ENCODE peak calls at places on chromosomes 7 and 10, in seven cellular contexts. Z is pancreas, E is tibial artery, K is cardiac muscle cell, X is heart right ventricle, N is SJSA1, C is Panc1. Y is an unnamed sample. For H3K4me1, the result is how much of the 10 kb centered on the place peaks cover.

GRCh38 chr10:110226555-110226925 is 19.1 kb downstream of the MXI1 start:
- DNase-seq in Z (peak), E (peak), K (peak), X (peak), N (peak), C (no peak), Y (peak)

GRCh38 chr7:47669178-47669878 is 87.4 kb upstream of the TNS3 start:
- DNase-seq in Z (peak), E (peak), K (peak), X (peak), N (peak), C (no peak), Y (peak)

GRCh38 chr7:45713669-45714520 is 139.7 kb downstream of the ADCY1 start:
- DNase-seq in Z (no peak), E (no peak), K (no peak), X (no peak), N (peak), C (no peak), Y (no peak)

GRCh38 chr10:101066890-101067355 is 5.1 kb downstream of the KAZALD1 start:
- DNase-seq in Z (no peak), E (no peak), K (no peak), X (peak), N (no peak), C (no peak), Y (no peak)

GRCh38 chr7:69067397-69067796 is 530.9 kb upstream of the AUTS2 start:
- DNase-seq in Z (peak), E (no peak), K (peak), X (no peak), N (no peak), C (no peak), Y (no peak)

GRCh38 chr7:55185941-55186609 is 167.3 kb downstream of the EGFR start:
- DNase-seq in Z (no peak), E (no peak), K (peak), X (no peak), N (peak), C (peak), Y (no peak)

GRCh38 chr7:232571-233455 is 40.4 kb downstream of the FAM20C start:
- DNase-seq in Z (no peak), E (peak), K (peak), X (no peak), N (no peak), C (no peak), Y (no peak)

GRCh38 chr7:8261711-8262695 is at the start of gene ICA1:
- DNase-seq in Z (peak), E (peak), K (peak), X (peak), N (peak), C (no peak), Y (no peak)

GRCh38 chr10:60253490-60253889 is 136.2 kb downstream of the ANK3 start:
- DNase-seq in Z (no peak), E (no peak), K (no peak), X (no peak), N (no peak), C (no peak), Y (no peak)

GRCh38 chr10:30562787-30563186 is 66.8 kb downstream of the LYZL2 start:
- DNase-seq in Z (no peak), E (no peak), K (no peak), X (no peak), N (no peak), C (no peak), Y (no peak)

GRCh38 chr10:131803863-131804425 is 96.9 kb upstream of the PPP2R2D start:
- DNase-seq in Z (no peak), E (no peak), K (no peak), X (no peak), N (peak), C (no peak), Y (no peak)

GRCh38 chr7:130982160-130982638 is 248.2 kb upstream of the KLF14 start:
- DNase-seq in Z (no peak), E (no peak), K (peak), X (no peak), N (no peak), C (no peak), Y (no peak)

GRCh38 chr7:3897430-3898385 is 596.7 kb downstream of the SDK1 start:
- DNase-seq in Z (no peak), E (no peak), K (peak), X (no peak), N (no peak), C (peak), Y (no peak)

GRCh38 chr7:141053626-141054025 is 20.2 kb upstream of the TMEM178B start:
- DNase-seq in Z (no peak), E (no peak), K (no peak), X (no peak), N (no peak), C (no peak), Y (no peak)

GRCh38 chr7:158284121-158284520 is 303.5 kb downstream of the PTPRN2 start:
- DNase-seq in Z (no peak), E (peak), K (no peak), X (no peak), N (no peak), C (no peak), Y (no peak)

GRCh38 chr10:85641479-85641967 is 725.1 kb downstream of the GRID1 start:
- DNase-seq in Z (no peak), E (no peak), K (no peak), X (no peak), N (no peak), C (peak), Y (no peak)

GRCh38 chr7:22442887-22443369 is 57.1 kb downstream of the STEAP1B start:
- DNase-seq in Z (no peak), E (no peak), K (no peak), X (no peak), N (no peak), C (no peak), Y (no peak)

GRCh38 chr10:70357447-70358035 is 24.9 kb downstream of the LRRC20 start:
- DNase-seq in Z (no peak), E (no peak), K (no peak), X (no peak), N (peak), C (no peak), Y (no peak)

GRCh38 chr7:123120286-123120685 is 79.5 kb downstream of the SLC13A1 start:
- DNase-seq in Z (no peak), E (no peak), K (peak), X (no peak), N (no peak), C (no peak), Y (no peak)

GRCh38 chr10:61835069-61835908 is 66.2 kb upstream of the ARID5B start:
- DNase-seq in Z (peak), E (no peak), K (peak), X (no peak), N (no peak), C (no peak), Y (no peak)

GRCh38 chr7:17781491-17782215 is 158.6 kb downstream of the SNX13 start:
- DNase-seq in Z (no peak), E (no peak), K (peak), X (no peak), N (no peak), C (no peak), Y (no peak)

GRCh38 chr7:27619492-27619891 is 43.2 kb downstream of the HIBADH start:
- DNase-seq in Z (no peak), E (no peak), K (no peak), X (no peak), N (no peak), C (no peak), Y (no peak)

GRCh38 chr7:87447251-87447650 is 28.2 kb downstream of the ABCB4 start:
- DNase-seq in Z (no peak), E (no peak), K (peak), X (no peak), N (no peak), C (no peak), Y (no peak)

GRCh38 chr10:72173267-72173634 is 42.6 kb upstream of the ANAPC16 start:
- DNase-seq in Z (no peak), E (no peak), K (no peak), X (no peak), N (no peak), C (no peak), Y (no peak)

GRCh38 chr7:119175916-119176627 is 951.6 kb downstream of the ANKRD7 start:
- DNase-seq in Z (peak), E (no peak), K (peak), X (no peak), N (peak), C (peak), Y (no peak)

GRCh38 chr10:71001470-71001869 is 113.1 kb upstream of the PCBD1 start:
- DNase-seq in Z (no peak), E (no peak), K (no peak), X (no peak), N (no peak), C (no peak), Y (no peak)

GRCh38 chr7:30166155-30166840 is 31.5 kb downstream of the MTURN start:
- DNase-seq in Z (no peak), E (no peak), K (no peak), X (no peak), N (no peak), C (no peak), Y (no peak)

GRCh38 chr10:14397069-14397468 is 66.3 kb upstream of the FRMD4A start:
- DNase-seq in Z (no peak), E (peak), K (peak), X (peak), N (peak), C (no peak), Y (peak)

GRCh38 chr10:132479024-132479602 is 58.5 kb upstream of the INPP5A start:
- DNase-seq in Z (no peak), E (peak), K (no peak), X (no peak), N (no peak), C (no peak), Y (no peak)

GRCh38 chr7:122588621-122589020 is 110.3 kb downstream of the RNF133 start:
- DNase-seq in Z (no peak), E (no peak), K (no peak), X (no peak), N (no peak), C (no peak), Y (no peak)

GRCh38 chr7:25371972-25372371 is 143.7 kb upstream of the NPVF start:
- DNase-seq in Z (no peak), E (no peak), K (no peak), X (no peak), N (no peak), C (no peak), Y (no peak)

GRCh38 chr10:132420469-132421376 is 23.7 kb downstream of the PWWP2B start:
- DNase-seq in Z (peak), E (peak), K (no peak), X (peak), N (no peak), C (no peak), Y (no peak)

GRCh38 chr7:2175091-2175490 is 57.7 kb downstream of the MAD1L1 start:
- DNase-seq in Z (no peak), E (peak), K (no peak), X (no peak), N (no peak), C (no peak), Y (peak)

GRCh38 chr7:40978047-40978446 is 724.8 kb downstream of the INHBA start:
- DNase-seq in Z (no peak), E (no peak), K (no peak), X (no peak), N (no peak), C (no peak), Y (no peak)

GRCh38 chr10:87585565-87586514 is 73.8 kb upstream of the PAPSS2 start:
- DNase-seq in Z (no peak), E (no peak), K (peak), X (no peak), N (no peak), C (peak), Y (no peak)

GRCh38 chr7:46109447-46109846 is 188.4 kb upstream of the IGFBP3 start:
- DNase-seq in Z (no peak), E (no peak), K (no peak), X (no peak), N (no peak), C (no peak), Y (no peak)

GRCh38 chr10:117531371-117532002 is 11.1 kb upstream of the EMX2 start:
- DNase-seq in Z (no peak), E (no peak), K (no peak), X (no peak), N (no peak), C (no peak), Y (no peak)

DNA sequence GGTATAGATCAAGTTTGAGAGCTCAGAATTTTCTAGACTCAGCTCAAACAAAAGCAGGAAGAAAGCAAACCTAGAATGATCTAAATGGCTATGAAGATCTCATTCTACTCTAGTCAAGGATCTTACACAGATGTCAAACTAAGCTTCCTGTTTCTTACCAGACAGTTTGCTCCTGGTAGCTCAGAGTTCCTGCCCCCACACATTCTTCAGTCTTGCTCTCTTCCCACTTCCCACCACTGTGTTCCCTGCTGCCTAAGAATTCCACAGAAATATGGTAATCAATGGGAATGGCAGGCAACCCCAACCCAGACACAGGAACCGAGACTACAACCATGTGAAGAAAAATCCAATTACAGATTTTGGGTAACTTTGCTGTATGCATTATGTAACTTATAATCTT is 133.4 kb upstream of the PTN start:
- DNase-seq in Z (no peak), E (no peak), K (peak), X (no peak), N (no peak), C (no peak), Y (no peak)
- H3K27ac ChIP-seq in Z (no peak), E (no peak), K (no peak), X (no peak), N (no peak), C (no peak), Y (no peak)

GRCh38 chr10:50219646-50220045 is 31.7 kb downstream of the ASAH2 start:
- DNase-seq in Z (no peak), E (no peak), K (no peak), X (no peak), N (no peak), C (no peak), Y (no peak)

GRCh38 chr10:50216418-50216817 is 34.9 kb downstream of the ASAH2 start:
- DNase-seq in Z (no peak), E (no peak), K (no peak), X (no peak), N (no peak), C (no peak), Y (no peak)

GRCh38 chr10:50221470-50221869 is 29.8 kb downstream of the ASAH2 start:
- DNase-seq in Z (no peak), E (no peak), K (no peak), X (no peak), N (no peak), C (no peak), Y (no peak)

GRCh38 chr10:50219200-50219599 is 32.1 kb downstream of the ASAH2 start:
- DNase-seq in Z (no peak), E (no peak), K (no peak), X (no peak), N (no peak), C (no peak), Y (no peak)

GRCh38 chr10:50216894-50217293 is 34.4 kb downstream of the ASAH2 start:
- DNase-seq in Z (no peak), E (no peak), K (peak), X (no peak), N (no peak), C (no peak), Y (no peak)
- H3K4me3 ChIP-seq in Z (no peak), E (no peak), K (no peak), X (no peak), N (no peak), C (no peak), Y (no peak)

GRCh38 chr10:124597677-124598165 is 136.1 kb downstream of the LHPP start:
- DNase-seq in Z (no peak), E (no peak), K (no peak), X (no peak), N (no peak), C (no peak), Y (no peak)
- H3K4me1 ChIP-seq in Z (under half), E (under half), K (under half), X (under half), N (under half), C (under half), Y (under half)

GRCh38 chr10:114782666-114783065 is 38.9 kb upstream of the FHIP2A start:
- DNase-seq in Z (no peak), E (no peak), K (no peak), X (no peak), N (no peak), C (no peak), Y (no peak)

GRCh38 chr10:114777415-114777814 is 44.2 kb upstream of the FHIP2A start:
- DNase-seq in Z (no peak), E (no peak), K (no peak), X (no peak), N (no peak), C (no peak), Y (no peak)

GRCh38 chr10:114779803-114780609 is 41.6 kb upstream of the FHIP2A start:
- DNase-seq in Z (no peak), E (no peak), K (peak), X (no peak), N (peak), C (peak), Y (no peak)

GRCh38 chr10:114783686-114784085 is 37.9 kb upstream of the FHIP2A start:
- DNase-seq in Z (no peak), E (no peak), K (no peak), X (peak), N (no peak), C (no peak), Y (no peak)

GRCh38 chr10:114780610-114781184 is 40.9 kb upstream of the FHIP2A start:
- DNase-seq in Z (no peak), E (no peak), K (no peak), X (no peak), N (no peak), C (no peak), Y (no peak)
- H3K27ac ChIP-seq in Z (no peak), E (no peak), K (peak), X (peak), N (peak), C (peak), Y (peak)

GRCh38 chr10:47349941-47350371 is 1.8 kb downstream of the RBP3 start:
- DNase-seq in Z (no peak), E (peak), K (no peak), X (no peak), N (no peak), C (no peak), Y (no peak)
- H3K4me3 ChIP-seq in Z (no peak), E (no peak), K (no peak), X (no peak), N (no peak), C (no peak), Y (no peak)

GRCh38 chr10:18450298-18450697 is 201.1 kb downstream of the NSUN6 start:
- DNase-seq in Z (no peak), E (no peak), K (no peak), X (no peak), N (no peak), C (no peak), Y (no peak)
- H3K4me1 ChIP-seq in Z (under half), E (under half), K (under half), X (under half), N (under half), C (under half), Y (under half)

GRCh38 chr7:83579740-83580139 is 69.2 kb downstream of the SEMA3E start:
- DNase-seq in Z (no peak), E (no peak), K (peak), X (no peak), N (no peak), C (no peak), Y (no peak)
- H3K27ac ChIP-seq in Z (no peak), E (no peak), K (no peak), X (no peak), N (no peak), C (no peak), Y (no peak)

GRCh38 chr10:44385423-44385725 is 477 bp upstream of the CXCL12 start:
- DNase-seq in Z (no peak), E (no peak), K (no peak), X (no peak), N (no peak), C (no peak), Y (no peak)
- H3K4me3 ChIP-seq in Z (peak), E (peak), K (peak), X (peak), N (no peak), C (peak), Y (peak)

DNA sequence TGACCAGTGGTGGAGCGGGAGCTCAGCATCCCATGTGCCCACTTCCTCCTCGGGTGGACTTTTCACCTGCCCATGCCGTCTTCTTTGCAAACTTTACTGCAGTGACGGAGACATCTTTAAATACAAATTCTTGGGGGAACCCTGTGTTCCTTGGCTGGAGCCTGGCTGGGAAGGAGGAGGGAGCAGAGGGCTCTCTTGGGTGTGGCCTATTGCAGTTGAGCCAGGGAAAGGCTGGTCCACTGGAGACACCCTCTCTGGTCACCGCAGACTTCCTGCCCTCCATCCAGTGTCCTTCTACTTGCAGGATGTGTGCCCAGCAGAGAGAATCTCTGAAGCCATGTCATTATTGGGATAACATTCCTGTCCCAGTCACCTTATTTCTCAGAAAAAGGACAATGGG is 67.3 kb downstream of the TCF7L2 start:
- DNase-seq in Z (no peak), E (no peak), K (no peak), X (no peak), N (no peak), C (no peak), Y (no peak)
- H3K4me1 ChIP-seq in Z (under half), E (half or more), K (under half), X (half or more), N (under half), C (half or more), Y (half or more)